ENCODE peak calls at places on chromosome 15, in six cellular contexts. M, J, D, O, V and T are unnamed samples.

GRCh38 chr15:73813071-73813470 is 59.9 kb upstream of the INSYN1 start:
- DNase-seq in M (peak; percentile 39), J (no peak), D (no peak), O (no peak), V (no peak), T (no peak)

GRCh38 chr15:75070674-75071073 is 47.3 kb downstream of the PPCDC start:
- DNase-seq in M (no peak), J (no peak), D (no peak), O (no peak), V (no peak), T (no peak)

GRCh38 chr15:50116477-50116876 is 2.6 kb downstream of the ATP8B4 start:
- DNase-seq in M (no peak), J (peak; percentile 41), D (peak; percentile 76), O (peak; percentile 73), V (peak; percentile 38), T (peak; percentile 35)

GRCh38 chr15:74995779-74996765 is 709 bp downstream of the SCAMP5 start:
- DNase-seq in M (peak; percentile 66), J (no peak), D (no peak), O (no peak), V (no peak), T (no peak)

GRCh38 chr15:50003786-50004334 is 115.2 kb downstream of the ATP8B4 start:
- DNase-seq in M (peak; percentile 91), J (peak; percentile 90), D (peak; percentile 93), O (peak; percentile 92), V (peak; percentile 84), T (peak; percentile 73)

GRCh38 chr15:97892167-97892938 is 68.2 kb upstream of the ARRDC4 start:
- DNase-seq in M (no peak), J (no peak), D (no peak), O (no peak), V (no peak), T (no peak)

GRCh38 chr15:38299216-38299615 is 46.6 kb downstream of the SPRED1 start:
- DNase-seq in M (no peak), J (no peak), D (peak; percentile 91), O (no peak), V (no peak), T (no peak)

GRCh38 chr15:74613089-74613952 is 2.3 kb upstream of the CLK3 start:
- DNase-seq in M (no peak), J (no peak), D (no peak), O (no peak), V (no peak), T (no peak)

GRCh38 chr15:71743861-71744382 is 66.4 kb upstream of the NR2E3 start:
- DNase-seq in M (no peak), J (peak; percentile 68), D (peak; percentile 62), O (peak; percentile 73), V (peak; percentile 55), T (peak; percentile 46)

GRCh38 chr15:50137893-50138292 is 18.9 kb upstream of the ATP8B4 start:
- DNase-seq in M (no peak), J (no peak), D (no peak), O (no peak), V (no peak), T (no peak)

GRCh38 chr15:31448635-31448979 is 122.0 kb downstream of the KLF13 start:
- DNase-seq in M (no peak), J (no peak), D (no peak), O (no peak), V (no peak), T (no peak)

GRCh38 chr15:40105517-40106202 is 3.0 kb downstream of the BMF start:
- DNase-seq in M (peak; percentile 83), J (peak; percentile 82), D (no peak), O (no peak), V (no peak), T (no peak)

GRCh38 chr15:60605879-60606304 is 127.0 kb upstream of the ICE2 start:
- DNase-seq in M (no peak), J (no peak), D (peak; percentile 89), O (no peak), V (no peak), T (no peak)

DNA sequence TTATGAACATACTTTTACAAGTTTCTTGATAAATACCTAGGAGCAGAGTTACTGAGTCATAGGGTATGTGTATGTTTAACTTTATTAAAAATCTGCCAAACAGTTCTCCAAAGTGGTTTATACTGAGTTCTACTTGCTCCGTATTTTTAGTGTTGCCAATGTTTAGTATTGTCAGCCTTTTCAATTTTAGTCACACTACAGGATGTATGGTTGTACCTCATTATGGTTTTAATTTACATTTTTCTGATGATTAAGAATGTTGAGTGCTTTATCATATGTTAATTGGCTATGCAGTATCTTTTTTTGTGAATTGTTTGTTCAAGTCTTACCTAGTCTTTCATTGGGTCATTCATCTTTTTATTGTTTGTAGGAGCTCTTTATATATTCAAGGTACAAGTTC is 4.3 kb downstream of the TMOD3 start:
- DNase-seq in M (no peak), J (no peak), D (no peak), O (no peak), V (no peak), T (no peak)
- H3K4me3 ChIP-seq in M (no peak overlapping the region), J (no peak overlapping the region), D (no peak overlapping the region), O (peak overlapping the region; percentile 0), V (no peak overlapping the region), T (no peak overlapping the region)

DNA sequence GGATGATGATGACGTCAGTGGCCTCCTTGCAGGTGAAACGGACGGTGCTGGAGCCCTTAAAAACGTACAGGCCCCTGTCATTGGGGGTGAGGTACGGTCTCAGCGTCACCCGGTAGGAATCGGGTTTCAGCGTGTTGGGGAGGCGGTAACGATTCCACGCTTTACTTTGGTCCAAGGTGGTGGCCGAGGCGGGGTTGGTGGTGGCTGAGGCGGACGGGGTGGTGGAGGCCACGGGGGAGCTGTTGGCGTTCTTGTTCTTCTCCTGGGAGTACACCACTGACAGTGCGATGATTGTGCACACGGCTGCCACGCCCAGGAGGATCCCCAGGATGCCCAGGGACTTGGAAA is 8.5 kb downstream of the ANPEP start:
- DNase-seq in M (peak; percentile 35), J (no peak), D (no peak), O (no peak), V (no peak), T (no peak)
- TF ChIP-seq CTCF in M (no peak), J (no peak), D (no peak), O (no peak), V (no peak), T (no peak)

GRCh38 chr15:98963459-98963858 is 44.1 kb downstream of the PGPEP1L start:
- DNase-seq in M (no peak), J (no peak), D (no peak), O (no peak), V (no peak), T (no peak)

GRCh38 chr15:98966036-98966787 is 41.4 kb downstream of the PGPEP1L start:
- DNase-seq in M (no peak), J (no peak), D (no peak), O (no peak), V (no peak), T (no peak)

GRCh38 chr15:98967096-98967495 is 40.5 kb downstream of the PGPEP1L start:
- DNase-seq in M (no peak), J (no peak), D (no peak), O (no peak), V (no peak), T (peak; percentile 75)

GRCh38 chr15:98964461-98965454 is 42.8 kb downstream of the PGPEP1L start:
- DNase-seq in M (no peak), J (no peak), D (no peak), O (no peak), V (no peak), T (no peak)

DNA sequence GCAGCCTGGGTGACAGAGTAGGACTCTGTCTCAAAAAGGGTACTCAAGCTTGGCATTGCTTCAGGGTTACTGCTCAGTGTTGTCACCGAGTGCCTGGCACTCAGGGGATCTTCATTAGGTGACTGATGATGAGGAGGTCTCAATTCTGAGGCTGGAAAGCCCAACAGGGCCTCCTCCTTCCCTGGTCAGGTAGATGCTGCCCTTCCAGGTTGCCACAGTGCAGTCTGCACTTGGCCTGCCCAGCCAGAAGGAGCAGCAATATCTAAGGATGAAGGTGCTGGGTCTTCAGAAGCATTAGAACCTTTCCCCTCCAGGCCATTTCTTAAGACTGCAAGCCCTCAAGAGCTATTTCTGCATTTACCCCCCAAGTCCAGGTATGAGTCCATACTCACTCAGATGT is 42.0 kb downstream of the PGPEP1L start:
- DNase-seq in M (no peak), J (no peak), D (no peak), O (no peak), V (no peak), T (no peak)
- H3K4me3 ChIP-seq in M (no peak overlapping the region), J (no peak overlapping the region), D (no peak overlapping the region), O (no peak overlapping the region), V (no peak overlapping the region), T (no peak overlapping the region)

GRCh38 chr15:68642491-68642845 is 63.7 kb downstream of the CORO2B start:
- DNase-seq in M (peak; percentile 64), J (no peak), D (no peak), O (no peak), V (no peak), T (no peak)

GRCh38 chr15:68643216-68643830 is 64.5 kb downstream of the CORO2B start:
- DNase-seq in M (peak; percentile 58), J (no peak), D (no peak), O (no peak), V (no peak), T (no peak)

GRCh38 chr15:68644996-68645395 is 66.2 kb downstream of the CORO2B start:
- DNase-seq in M (peak; percentile 57), J (no peak), D (no peak), O (no peak), V (no peak), T (no peak)

GRCh38 chr15:68646156-68646555 is 67.4 kb downstream of the CORO2B start:
- DNase-seq in M (no peak), J (no peak), D (no peak), O (no peak), V (no peak), T (no peak)

DNA sequence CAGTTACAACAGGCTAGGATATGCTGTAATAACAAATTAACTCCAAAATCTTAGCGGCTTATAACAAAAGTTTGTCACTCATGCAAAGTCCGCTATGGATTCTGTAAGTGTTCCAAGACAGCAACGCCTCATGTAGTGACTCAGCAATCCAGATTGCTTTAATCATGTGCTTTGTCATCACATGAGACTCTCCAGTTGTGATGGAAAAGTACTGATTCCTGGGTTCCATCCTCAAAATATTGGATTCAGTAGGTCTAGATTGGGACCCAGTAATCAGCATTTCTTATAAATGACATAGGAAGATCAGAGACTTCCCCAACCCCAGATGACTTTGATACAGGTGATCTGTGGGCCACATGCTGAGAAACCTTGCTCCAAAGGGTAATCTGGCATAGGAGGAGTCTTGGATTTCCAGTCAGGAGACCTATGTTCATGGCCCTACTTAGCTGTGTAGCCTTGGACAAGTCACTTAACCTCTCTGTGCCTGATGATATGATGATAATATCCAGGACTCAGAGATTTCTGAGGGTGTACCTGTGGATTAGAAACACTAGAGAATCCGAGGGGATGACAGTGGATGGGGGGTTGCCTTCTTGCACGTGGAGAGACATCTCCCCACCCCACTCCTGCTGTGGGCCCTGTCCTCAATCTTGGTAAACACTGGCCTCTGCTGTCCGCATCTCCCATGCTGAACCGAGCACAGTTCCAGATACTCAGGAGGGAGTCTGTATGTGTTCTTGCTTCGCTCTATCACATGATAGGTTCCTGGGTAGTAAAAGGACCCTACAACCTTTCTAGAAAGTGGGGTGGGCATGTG is 65.5 kb downstream of the CORO2B start:
- DNase-seq in M (no peak), J (no peak), D (peak; percentile 95), O (peak; percentile 71), V (no peak), T (peak; percentile 65)
- TF ChIP-seq CTCF in M (no peak), J (no peak), D (no peak), O (no peak), V (no peak), T (no peak)